ENCODE peak calls at places on chromosomes 3 and 15, in five cellular contexts. T, S, P, Z and O are unnamed samples.
A peak's percentile ranks its signal among the peaks of the same experiment; 100 is the strongest.

GRCh38 chr3:105495021-105495420 is 128.3 kb downstream of the ALCAM start:
- DNase-seq in T (no peak), S (no peak), Z (no peak), P (no peak), O (no peak)

GRCh38 chr3:125057186-125057850 is 1.5 kb upstream of the HEG1 start:
- DNase-seq in P (no peak), Z (no peak), T (no peak), S (no peak), O (no peak)

GRCh38 chr3:51680663-51681230 is 9.7 kb downstream of the TEX264 start:
- DNase-seq in T (peak; percentile 37), P (no peak), Z (no peak), S (no peak), O (no peak)

GRCh38 chr15:68223171-68223570 is 6.4 kb downstream of the CLN6 start:
- DNase-seq in Z (no peak), P (no peak), S (no peak), T (no peak), O (no peak)

GRCh38 chr15:84807228-84807627 is 9.9 kb upstream of the ALPK3 start:
- DNase-seq in Z (no peak), S (no peak), P (no peak), T (no peak), O (no peak)

GRCh38 chr3:30639937-30640336 is 33.5 kb downstream of the TGFBR2 start:
- DNase-seq in P (no peak), T (no peak), S (no peak), Z (no peak), O (peak; percentile 39)

GRCh38 chr15:65404196-65404872 is 18.4 kb downstream of the IGDCC4 start:
- DNase-seq in T (no peak), P (peak; percentile 17), Z (no peak), S (no peak), O (no peak)

GRCh38 chr3:41583014-41583413 is 378.9 kb downstream of the ULK4 start:
- DNase-seq in T (no peak), S (no peak), Z (no peak), P (no peak), O (no peak)

GRCh38 chr3:73136941-73137340 is 75.5 kb downstream of the EBLN2 start:
- DNase-seq in Z (no peak), S (no peak), P (no peak), T (no peak), O (no peak)

GRCh38 chr3:108599677-108600409 is 10.3 kb downstream of the DZIP3 start:
- DNase-seq in T (no peak), P (no peak), S (no peak), Z (no peak), O (no peak)

GRCh38 chr3:9497821-9498565 is 55.6 kb downstream of the LHFPL4 start:
- DNase-seq in S (no peak), T (no peak), Z (no peak), P (no peak), O (no peak)

GRCh38 chr3:159839561-159840379 is 148.9 kb upstream of the IL12A start:
- DNase-seq in Z (no peak), S (no peak), T (no peak), P (peak; percentile 96), O (no peak)

GRCh38 chr3:61669203-61669602 is 107.8 kb downstream of the PTPRG start:
- DNase-seq in S (no peak), P (no peak), Z (no peak), T (no peak), O (no peak)

GRCh38 chr3:152499796-152500385 is 231.2 kb downstream of the MBNL1 start:
- DNase-seq in Z (no peak), T (no peak), P (no peak), S (peak; percentile 10), O (no peak)

GRCh38 chr3:57006048-57006709 is 54.3 kb upstream of the SPATA12 start:
- DNase-seq in Z (no peak), P (no peak), S (no peak), T (no peak), O (no peak)

GRCh38 chr3:69504232-69504631 is 118.3 kb upstream of the FRMD4B start:
- DNase-seq in Z (no peak), P (no peak), T (no peak), S (no peak), O (no peak)

GRCh38 chr15:61063875-61064320 is 165.2 kb downstream of the RORA start:
- DNase-seq in P (no peak), T (peak; percentile 34), S (no peak), Z (no peak), O (no peak)

GRCh38 chr15:41944313-41944940 is 27.9 kb downstream of the EHD4 start:
- DNase-seq in P (peak; percentile 35), Z (no peak), T (no peak), S (peak; percentile 67), O (no peak)

GRCh38 chr3:64031540-64032533 is 8.5 kb upstream of the PSMD6 start:
- DNase-seq in P (no peak), T (no peak), S (no peak), Z (no peak), O (no peak)

GRCh38 chr15:42160110-42160509 is 3.7 kb upstream of the PLA2G4F start:
- DNase-seq in Z (no peak), P (no peak), S (no peak), T (no peak), O (no peak)

GRCh38 chr15:35690698-35691116 is 144.7 kb upstream of the DPH6 start:
- DNase-seq in T (no peak), S (no peak), Z (no peak), P (no peak), O (no peak)

GRCh38 chr3:36741285-36741684 is 23.1 kb downstream of the DCLK3 start:
- DNase-seq in T (no peak), S (peak; percentile 16), Z (no peak), P (peak; percentile 48), O (no peak)

GRCh38 chr3:144162042-144162441 is 190.4 kb downstream of the DIPK2A start:
- DNase-seq in S (no peak), Z (no peak), P (no peak), T (no peak), O (no peak)

GRCh38 chr3:138608322-138609214 is at the start of gene FAIM:
- DNase-seq in S (peak; percentile 68), T (peak; percentile 71), P (peak; percentile 71), Z (peak; percentile 70), O (peak; percentile 75)

GRCh38 chr3:158050461-158050860 is 55.8 kb downstream of the SHOX2 start:
- DNase-seq in T (no peak), Z (no peak), P (no peak), S (no peak), O (no peak)

GRCh38 chr15:85689729-85690128 is 105.0 kb downstream of the KLHL25 start:
- DNase-seq in T (no peak), P (peak; percentile 80), Z (peak; percentile 64), S (peak; percentile 61), O (no peak)

GRCh38 chr15:68682330-68682729 is 103.5 kb downstream of the CORO2B start:
- DNase-seq in Z (no peak), T (no peak), S (no peak), P (peak; percentile 74), O (no peak)

GRCh38 chr3:9945358-9945757 is 6.8 kb downstream of the PRRT3 start:
- DNase-seq in P (no peak), S (no peak), Z (no peak), T (no peak), O (no peak)

GRCh38 chr3:50392101-50392715 is 32.9 kb upstream of the TMEM115 start:
- DNase-seq in P (no peak), Z (no peak), S (no peak), T (no peak), O (no peak)

GRCh38 chr15:60973637-60974415 is 255.3 kb downstream of the RORA start:
- DNase-seq in S (no peak), P (peak; percentile 42), Z (no peak), T (no peak), O (no peak)

GRCh38 chr15:30922469-30923311 is 19.0 kb downstream of the FAN1 start:
- DNase-seq in P (peak; percentile 89), T (peak; percentile 32), Z (no peak), S (peak; percentile 39), O (no peak)

GRCh38 chr3:52153389-52154096 is 680 bp downstream of the POC1A start:
- DNase-seq in P (peak; percentile 54), S (no peak), T (peak; percentile 86), Z (no peak), O (no peak)

GRCh38 chr15:74793135-74794028 is 11.5 kb downstream of the CSK start:
- DNase-seq in Z (peak; percentile 83), T (no peak), P (no peak), S (peak; percentile 52), O (no peak)

GRCh38 chr3:81352867-81353266 is 408.6 kb downstream of the GBE1 start:
- DNase-seq in S (peak; percentile 51), T (peak; percentile 20), Z (no peak), P (peak; percentile 38), O (no peak)

GRCh38 chr3:127384717-127385539 is 97.1 kb upstream of the PRR20G start:
- DNase-seq in P (no peak), T (no peak), S (no peak), Z (no peak), O (no peak)
- TF ChIP-seq CTCF in P (no peak), T (no peak), S (no peak), Z (no peak), O (no peak)

GRCh38 chr3:141049681-141050080 is 1.5 kb upstream of the SPSB4 start:
- DNase-seq in Z (no peak), P (peak; percentile 51), T (no peak), S (peak; percentile 39), O (no peak)
- TF ChIP-seq CTCF in Z (no peak), P (peak; percentile 52), T (no peak), S (peak; percentile 34), O (no peak)

DNA sequence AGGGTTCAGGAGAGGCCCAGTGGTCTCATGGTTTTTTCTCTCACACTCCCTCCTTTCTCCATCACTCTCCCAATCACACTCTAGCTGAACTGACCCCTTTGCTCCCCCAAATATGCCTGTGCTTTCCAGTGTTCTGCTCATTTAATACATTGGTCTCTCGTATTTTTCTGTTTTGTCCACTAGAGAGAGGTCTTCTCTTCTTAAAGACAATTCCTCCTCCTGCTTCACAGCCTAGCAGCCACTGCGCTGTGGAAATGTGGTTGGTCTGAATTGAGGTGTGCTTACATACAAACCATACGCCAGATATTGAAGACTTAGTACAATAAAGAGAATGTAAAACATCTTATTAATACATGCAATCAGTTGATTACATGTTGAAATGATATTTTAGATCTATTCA is 60.6 kb upstream of the XCR1 start:
- DNase-seq in S (no peak), P (no peak), Z (no peak), T (no peak), O (peak; percentile 13)
- TF ChIP-seq CTCF in S (no peak), P (peak; percentile 8), Z (no peak), T (no peak), O (peak; percentile 32)

DNA sequence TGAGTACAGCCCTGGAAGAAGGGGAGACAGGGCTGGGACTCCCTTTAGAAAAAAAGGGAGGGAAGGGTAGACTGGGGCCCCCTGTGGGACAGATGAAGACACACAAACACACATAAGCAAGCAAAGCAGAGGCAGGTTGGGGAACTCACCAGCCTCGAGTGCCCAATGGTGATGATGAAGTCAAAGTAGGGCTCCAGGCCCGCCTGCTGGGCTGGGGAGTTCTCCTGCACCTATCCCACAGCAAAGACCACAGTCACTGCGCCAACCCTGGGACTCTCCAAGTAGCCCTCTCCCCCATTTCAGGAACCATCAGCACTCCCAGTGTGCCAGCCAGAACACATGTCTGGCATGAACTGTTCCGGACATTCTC is 4.1 kb downstream of the GORASP1 start:
- DNase-seq in Z (no peak), T (no peak), P (peak; percentile 39), S (no peak), O (no peak)
- TF ChIP-seq CTCF in Z (no peak), T (no peak), P (peak; percentile 32), S (no peak), O (peak; percentile 22)